ENCODE peak calls at places on chromosomes 4 and X, in five cellular contexts. Z is sigmoid colon, E is A549, M is H1, Y is upper lobe of left lung. U is an unnamed sample.

GRCh38 chr4:158523990-158524545 is 2.4 kb downstream of the RXFP1 start:
- DNase-seq in E (no peak), M (no peak), Z (no peak), Y (no peak), U (no peak)

GRCh38 chr4:61511716-61512488 is 311.8 kb downstream of the ADGRL3 start:
- DNase-seq in E (no peak), Z (no peak), Y (no peak), M (no peak), U (no peak)

GRCh38 chrX:129529685-129530281 is 6.5 kb upstream of the SMARCA1 start:
- DNase-seq in Z (no peak), E (no peak), Y (no peak), M (no peak), U (no peak)

GRCh38 chr4:43564107-43564506 is 671.6 kb downstream of the GRXCR1 start:
- DNase-seq in E (no peak), M (no peak), Z (no peak), Y (no peak), U (no peak)

GRCh38 chrX:63784346-63784901 is 590 bp downstream of the ARHGEF9 start:
- DNase-seq in Y (no peak), Z (no peak), E (no peak), M (no peak), U (no peak)

GRCh38 chr4:11748169-11748872 is 319.6 kb upstream of the HS3ST1 start:
- DNase-seq in M (no peak), Y (no peak), Z (no peak), E (no peak), U (no peak)

GRCh38 chr4:7261174-7261573 is 68.8 kb downstream of the SORCS2 start:
- DNase-seq in Y (no peak), Z (no peak), E (no peak), M (no peak), U (no peak)

GRCh38 chrX:122890729-122891128 is 293.3 kb upstream of the GRIA3 start:
- DNase-seq in M (no peak), Z (no peak), Y (no peak), E (no peak), U (no peak)

GRCh38 chrX:96568088-96568487 is 116.6 kb upstream of the DIAPH2 start:
- DNase-seq in Y (no peak), M (no peak), Z (no peak), E (no peak), U (no peak)

GRCh38 chr4:8855781-8856245 is 15.8 kb downstream of the HMX1 start:
- DNase-seq in Y (no peak), M (peak), Z (no peak), E (no peak), U (no peak)

GRCh38 chrX:148995661-148996060 is 495.2 kb downstream of the AFF2 start:
- DNase-seq in E (no peak), M (no peak), Z (no peak), Y (no peak), U (no peak)

GRCh38 chr4:149765630-149766029 is 50.0 kb downstream of the IQCM start:
- DNase-seq in M (no peak), E (no peak), Z (no peak), Y (no peak), U (no peak)

GRCh38 chrX:102129473-102129872 is 4.0 kb downstream of the TCEAL2 start:
- DNase-seq in Z (no peak), E (peak), Y (no peak), M (no peak), U (no peak)

GRCh38 chr4:11160288-11160687 is 268.4 kb downstream of the HS3ST1 start:
- DNase-seq in M (no peak), Y (no peak), E (no peak), Z (no peak), U (no peak)

GRCh38 chr4:10504510-10504909 is 47.3 kb upstream of the ZNF518B start:
- DNase-seq in M (no peak), Z (no peak), Y (no peak), E (no peak), U (no peak)

GRCh38 chr4:121676388-121677075 is 20.2 kb downstream of the ANXA5 start:
- DNase-seq in E (no peak), Y (no peak), Z (no peak), M (no peak), U (no peak)

GRCh38 chr4:47383829-47384427 is 79.6 kb downstream of the COMMD8 start:
- DNase-seq in M (no peak), Z (no peak), Y (no peak), E (peak), U (no peak)

GRCh38 chr4:155072417-155072816 is 136.0 kb upstream of the NPY2R start:
- DNase-seq in Y (no peak), M (no peak), E (no peak), Z (no peak), U (no peak)

GRCh38 chr4:141207971-141208370 is 12.7 kb upstream of the ZNF330 start:
- DNase-seq in M (no peak), E (no peak), Y (no peak), Z (no peak), U (no peak)

GRCh38 chrX:29466441-29466840 is 748.9 kb upstream of the MAGEB2 start:
- DNase-seq in E (no peak), Y (no peak), Z (no peak), M (no peak), U (no peak)

GRCh38 chrX:39895228-39896110 is 202.3 kb downstream of the BCOR start:
- DNase-seq in Y (no peak), E (no peak), M (no peak), Z (no peak), U (no peak)

GRCh38 chr4:180380733-180381132 is 1862.5 kb upstream of the TENM3 start:
- DNase-seq in E (no peak), Z (no peak), M (no peak), Y (no peak), U (no peak)

GRCh38 chr4:149521611-149522010 is 294.0 kb downstream of the IQCM start:
- DNase-seq in M (no peak), E (no peak), Y (no peak), Z (no peak), U (no peak)

GRCh38 chr4:87541956-87542709 is 13.0 kb upstream of the SPARCL1 start:
- DNase-seq in M (no peak), Y (no peak), Z (no peak), E (no peak), U (no peak)

GRCh38 chr4:43987331-43987944 is 461.2 kb downstream of the KCTD8 start:
- DNase-seq in E (no peak), M (no peak), Y (no peak), Z (no peak), U (no peak)

GRCh38 chrX:10741496-10742048 is 121.2 kb upstream of the MID1 start:
- DNase-seq in M (no peak), Z (no peak), Y (no peak), E (no peak), U (no peak)

GRCh38 chr4:155878611-155879010 is 12.5 kb upstream of the ASIC5 start:
- DNase-seq in Z (no peak), Y (no peak), M (no peak), E (no peak), U (no peak)

GRCh38 chr4:161841759-161842158 is 322.0 kb downstream of the FSTL5 start:
- DNase-seq in M (no peak), E (no peak), Z (no peak), Y (no peak), U (no peak)

GRCh38 chr4:149549911-149550310 is 265.7 kb downstream of the IQCM start:
- DNase-seq in Y (no peak), M (no peak), E (no peak), Z (no peak), U (no peak)

GRCh38 chr4:186404562-186405134 is 138.7 kb downstream of the F11 start:
- DNase-seq in Z (no peak), Y (no peak), M (no peak), E (no peak), U (no peak)

GRCh38 chr4:36243355-36244256 is 708 bp downstream of the ARAP2 start:
- DNase-seq in Y (peak), E (peak), M (peak), Z (peak), U (no peak)

GRCh38 chr4:36241771-36242170 is 2.5 kb downstream of the ARAP2 start:
- DNase-seq in Z (no peak), Y (no peak), E (no peak), M (no peak), U (no peak)

GRCh38 chr4:36242629-36243354 is 1.5 kb downstream of the ARAP2 start:
- DNase-seq in M (no peak), Y (no peak), E (no peak), Z (no peak), U (no peak)

GRCh38 chr4:36249605-36250004 is 5.3 kb upstream of the ARAP2 start:
- DNase-seq in M (no peak), Y (no peak), E (no peak), Z (no peak), U (no peak)

GRCh38 chr4:36244257-36245084 is at the start of gene ARAP2:
- DNase-seq in Y (peak), Z (peak), E (peak), M (peak), U (peak)
- TF ChIP-seq POLR2A in Y (peak), Z (no peak), E (no peak), M (no peak), U (peak)

DNA sequence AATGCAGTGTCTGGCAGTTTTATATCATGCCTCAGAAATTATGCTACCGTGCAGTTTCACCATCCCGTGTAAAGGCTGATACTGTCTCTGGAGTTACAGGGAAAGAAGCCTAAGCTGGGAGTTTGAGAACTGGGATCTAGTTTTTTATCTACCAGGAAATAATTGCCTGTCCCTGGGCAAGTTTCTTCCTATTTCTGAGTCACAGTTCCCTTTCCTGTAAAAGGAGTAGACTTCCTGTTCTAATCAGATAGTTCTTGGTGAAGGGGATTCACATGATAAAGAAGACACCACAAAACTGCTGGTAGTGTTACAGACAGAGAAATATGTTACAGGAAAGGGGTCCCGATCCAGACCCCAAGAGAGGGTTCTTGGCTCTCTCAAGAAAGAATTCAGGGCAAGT is 17.1 kb downstream of the HERC3 start:
- DNase-seq in Z (no peak), Y (no peak), E (no peak), M (no peak), U (no peak)
- TF ChIP-seq EP300 in Z (no peak), Y (no peak), E (no peak), M (no peak), U (peak)

GRCh38 chr4:118883861-118884260 is 4.8 kb upstream of the SYNPO2 start:
- DNase-seq in M (no peak), E (no peak), Z (no peak), Y (no peak), U (no peak)

GRCh38 chr4:118894034-118894433 is 5.4 kb downstream of the SYNPO2 start:
- DNase-seq in Y (no peak), M (no peak), Z (no peak), E (no peak), U (no peak)

GRCh38 chr4:118889313-118889694 is 650 bp downstream of the SYNPO2 start:
- DNase-seq in Y (no peak), E (no peak), M (no peak), Z (peak), U (no peak)

GRCh38 chr4:118884716-118885115 is 3.9 kb upstream of the SYNPO2 start:
- DNase-seq in Z (no peak), Y (no peak), E (no peak), M (no peak), U (no peak)

GRCh38 chr4:118888666-118889312 is at the start of gene SYNPO2:
- DNase-seq in E (peak), Y (peak), Z (peak), M (peak), U (peak)
- TF ChIP-seq POLR2A in E (no peak), Y (no peak), Z (peak), M (no peak), U (no peak)

DNA sequence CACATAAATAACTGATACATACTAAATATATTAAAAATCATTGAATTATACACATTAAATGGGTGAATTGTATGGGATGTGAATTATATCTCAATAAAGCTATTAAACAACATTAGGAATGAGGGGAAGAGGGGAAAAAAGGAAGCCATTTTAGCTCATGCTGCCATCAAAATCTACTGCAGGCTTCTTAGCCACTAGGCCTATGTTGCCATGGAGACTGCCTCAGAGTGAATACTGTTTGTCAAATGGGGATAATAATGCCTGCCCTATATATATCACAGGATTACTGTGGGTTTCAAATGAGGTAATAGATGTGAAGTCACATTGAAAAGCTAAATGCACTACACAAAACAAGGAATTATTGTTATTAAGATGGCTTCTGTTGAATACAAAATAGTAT is 21.2 kb downstream of the TMEM255A start:
- DNase-seq in M (no peak), Y (no peak), Z (no peak), E (no peak), U (no peak)
- TF ChIP-seq EP300 in M (no peak), Y (no peak), Z (no peak), E (no peak), U (no peak)

GRCh38 chrX:103310592-103311400 is at the start of gene BEX2:
- DNase-seq in Y (peak), M (peak), E (peak), Z (peak), U (no peak)
- TF ChIP-seq POLR2A in Y (peak), M (peak), E (no peak), Z (no peak), U (no peak)

GRCh38 chr4:76197971-76198410 is 15.6 kb downstream of the SCARB2 start:
- DNase-seq in Z (peak), M (no peak), Y (peak), E (no peak), U (no peak)
- TF ChIP-seq EP300 in Z (no peak), M (no peak), Y (no peak), E (no peak), U (no peak)

DNA sequence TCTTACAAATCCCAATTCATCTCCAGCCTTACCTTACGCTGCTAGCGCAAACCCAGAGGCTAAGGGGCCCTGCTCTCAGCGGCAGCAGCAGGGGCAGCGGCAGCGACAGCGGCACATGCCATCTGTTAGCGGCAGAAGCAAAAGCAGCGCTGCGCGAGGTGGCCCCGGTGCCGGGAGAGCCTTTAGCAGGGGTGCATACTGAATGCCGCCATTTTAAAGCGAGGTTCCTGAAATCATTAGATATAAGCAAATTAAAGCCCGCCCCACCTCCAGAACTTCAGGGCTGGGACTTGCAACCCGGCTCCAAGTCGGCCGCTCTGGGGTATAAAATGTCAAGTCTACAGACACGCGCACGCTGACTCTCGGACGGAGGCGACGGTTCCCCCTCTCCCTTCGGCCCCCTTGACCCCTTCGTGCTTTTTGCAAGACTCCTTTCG is at the start of gene MBNL3:
- DNase-seq in M (peak), Z (peak), E (no peak), Y (peak), U (no peak)
- TF ChIP-seq POLR2A in M (no peak), Z (no peak), E (no peak), Y (no peak), U (no peak)

GRCh38 chr4:39977489-39978377 is at the start of gene PDS5A:
- DNase-seq in E (peak), M (peak), Y (peak), Z (peak), U (peak)
- TF ChIP-seq EP300 in E (no peak), M (peak), Y (no peak), Z (no peak), U (no peak)

GRCh38 chr4:85884251-85884650 is 409.3 kb downstream of the ARHGAP24 start:
- DNase-seq in Y (no peak), M (no peak), E (no peak), Z (no peak), U (no peak)

GRCh38 chr4:85883180-85883579 is 408.2 kb downstream of the ARHGAP24 start:
- DNase-seq in E (no peak), Y (no peak), Z (no peak), M (no peak), U (no peak)

GRCh38 chr4:85889314-85889713 is 414.4 kb downstream of the ARHGAP24 start:
- DNase-seq in Z (no peak), M (no peak), Y (no peak), E (no peak), U (no peak)

GRCh38 chr4:85886665-85887064 is 411.7 kb downstream of the ARHGAP24 start:
- DNase-seq in E (no peak), Y (no peak), Z (no peak), M (no peak), U (no peak)
- TF ChIP-seq POLR2A in E (no peak), Y (no peak), Z (no peak), M (no peak), U (no peak)

U was measured in tibial nerve.